ENCODE peak calls at places on chromosomes 4 and X, in four cellular contexts. Y, P, O and M are unnamed samples.

GRCh38 chrX:154349359-154349935 is 25.0 kb downstream of the FLNA start:
- DNase-seq in Y (no peak), P (no peak), O (no peak), M (no peak)

GRCh38 chr4:21041708-21042107 is 341.4 kb downstream of the PACRGL start:
- DNase-seq in Y (no peak), P (no peak), O (no peak), M (no peak)

GRCh38 chr4:60201052-60201673 is 999.0 kb upstream of the ADGRL3 start:
- DNase-seq in Y (peak; percentile 28), P (peak; percentile 31), O (no peak), M (peak; percentile 62)

GRCh38 chrX:77595848-77596247 is 148.7 kb downstream of the FGF16 start:
- DNase-seq in Y (peak; percentile 13), P (no peak), O (no peak), M (no peak)

GRCh38 chrX:6052111-6052745 is 176.4 kb downstream of the NLGN4X start:
- DNase-seq in Y (no peak), P (no peak), O (peak; percentile 61), M (peak; percentile 11)

GRCh38 chrX:104270212-104270611 is 15.5 kb upstream of the ESX1 start:
- DNase-seq in Y (no peak), P (no peak), O (no peak), M (no peak)

GRCh38 chr4:120694973-120695372 is 227.6 kb downstream of the PRDM5 start:
- DNase-seq in Y (peak; percentile 82), P (no peak), O (no peak), M (peak; percentile 74)

GRCh38 chr4:48116582-48116981 is 17.5 kb downstream of the TXK start:
- DNase-seq in Y (no peak), P (no peak), O (no peak), M (no peak)

GRCh38 chrX:144809025-144809424 is 438.3 kb upstream of the SPANXN1 start:
- DNase-seq in Y (no peak), P (no peak), O (no peak), M (no peak)

GRCh38 chr4:15336410-15337184 is 91.2 kb upstream of the C1QTNF7 start:
- DNase-seq in Y (peak; percentile 92), P (no peak), O (no peak), M (peak; percentile 91)

GRCh38 chr4:68855771-68856170 is 40.0 kb downstream of the UGT2B10 start:
- DNase-seq in Y (no peak), P (no peak), O (no peak), M (no peak)

GRCh38 chr4:185203380-185204237 is at the start of gene CFAP97:
- DNase-seq in Y (peak; percentile 87), P (peak; percentile 80), O (peak; percentile 49), M (peak; percentile 88)

GRCh38 chr4:39466747-39467146 is 7.9 kb downstream of the LIAS start:
- DNase-seq in Y (peak; percentile 73), P (no peak), O (no peak), M (peak; percentile 16)

GRCh38 chr4:118749347-118749988 is 64.3 kb downstream of the METTL14 start:
- DNase-seq in Y (no peak), P (no peak), O (no peak), M (no peak)

GRCh38 chr4:42391981-42392380 is 5.3 kb upstream of the SHISA3 start:
- DNase-seq in Y (no peak), P (no peak), O (no peak), M (peak; percentile 3)

GRCh38 chrX:123489011-123489410 is 243.8 kb downstream of the THOC2 start:
- DNase-seq in Y (peak; percentile 5), P (no peak), O (no peak), M (peak; percentile 3)

GRCh38 chr4:7034262-7035081 is 8.7 kb upstream of the TADA2B start:
- DNase-seq in Y (peak; percentile 67), P (no peak), O (peak; percentile 82), M (peak; percentile 78)

GRCh38 chrX:68508799-68509198 is 9.9 kb downstream of the YIPF6 start:
- DNase-seq in Y (no peak), P (no peak), O (peak; percentile 64), M (no peak)

GRCh38 chr4:187258651-187259401 is 535.2 kb upstream of the FAT1 start:
- DNase-seq in Y (no peak), P (no peak), O (no peak), M (no peak)

GRCh38 chr4:152508386-152508785 is 27.5 kb downstream of the FBXW7 start:
- DNase-seq in Y (no peak), P (no peak), O (peak; percentile 34), M (no peak)

GRCh38 chr4:149370002-149370401 is 445.6 kb downstream of the IQCM start:
- DNase-seq in Y (no peak), P (no peak), O (no peak), M (no peak)
- H3K4me3 ChIP-seq in Y (no peak overlapping the region), P (no peak overlapping the region), O (no peak overlapping the region), M (no peak overlapping the region)

DNA sequence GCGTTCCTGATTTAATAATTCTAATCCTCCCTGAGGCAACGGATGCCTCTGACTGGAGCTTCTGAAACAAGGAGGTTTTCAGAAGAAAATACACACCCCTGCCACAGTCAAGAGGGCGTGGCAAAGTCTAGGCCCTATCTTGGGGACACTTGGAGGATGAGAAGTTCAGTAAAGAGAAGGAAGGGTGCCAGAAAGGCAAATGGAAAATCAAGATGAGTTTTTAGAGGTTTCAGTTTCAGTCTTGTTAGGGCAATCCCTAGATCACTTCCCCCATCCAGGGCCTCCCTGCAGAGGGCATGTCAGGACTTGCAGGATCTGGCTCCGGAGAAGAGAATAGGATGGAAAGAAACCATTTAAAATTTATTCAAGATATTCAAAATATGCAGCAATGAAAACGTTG is 28.5 kb upstream of the FGF2 start:
- DNase-seq in Y (peak; percentile 94), P (peak; percentile 26), O (no peak), M (peak; percentile 92)
- H3K4me3 ChIP-seq in Y (peak overlapping the region; percentile 4), P (peak overlapping the region; percentile 37), O (no peak overlapping the region), M (no peak overlapping the region)

GRCh38 chr4:13545394-13545808 is 1.1 kb upstream of the NKX3-2 start:
- DNase-seq in Y (no peak), P (no peak), O (no peak), M (no peak)

GRCh38 chr4:13546374-13546854 is 2.1 kb upstream of the NKX3-2 start:
- DNase-seq in Y (no peak), P (no peak), O (no peak), M (no peak)

GRCh38 chr4:13548059-13548983 is 4.0 kb upstream of the NKX3-2 start:
- DNase-seq in Y (no peak), P (no peak), O (no peak), M (peak; percentile 32)

GRCh38 chr4:13547563-13548041 is 3.3 kb upstream of the NKX3-2 start:
- DNase-seq in Y (no peak), P (no peak), O (no peak), M (no peak)

GRCh38 chr4:13546855-13547562 is 2.7 kb upstream of the NKX3-2 start:
- DNase-seq in Y (no peak), P (no peak), O (no peak), M (no peak)
- H3K4me3 ChIP-seq in Y (peak overlapping the region; percentile 21), P (peak overlapping the region; percentile 36), O (no peak overlapping the region), M (peak overlapping the region; percentile 27)

GRCh38 chr4:145808848-145809512 is 129.0 kb downstream of the C4orf51 start:
- DNase-seq in Y (no peak), P (no peak), O (no peak), M (no peak)

GRCh38 chr4:145804134-145804533 is 124.2 kb downstream of the C4orf51 start:
- DNase-seq in Y (peak; percentile 95), P (peak; percentile 38), O (no peak), M (peak; percentile 86)

GRCh38 chr4:145805490-145805889 is 125.5 kb downstream of the C4orf51 start:
- DNase-seq in Y (peak; percentile 21), P (no peak), O (no peak), M (peak; percentile 34)

GRCh38 chr4:145812902-145813301 is 125.7 kb downstream of the ZNF827 start:
- DNase-seq in Y (no peak), P (no peak), O (peak; percentile 85), M (no peak)

DNA sequence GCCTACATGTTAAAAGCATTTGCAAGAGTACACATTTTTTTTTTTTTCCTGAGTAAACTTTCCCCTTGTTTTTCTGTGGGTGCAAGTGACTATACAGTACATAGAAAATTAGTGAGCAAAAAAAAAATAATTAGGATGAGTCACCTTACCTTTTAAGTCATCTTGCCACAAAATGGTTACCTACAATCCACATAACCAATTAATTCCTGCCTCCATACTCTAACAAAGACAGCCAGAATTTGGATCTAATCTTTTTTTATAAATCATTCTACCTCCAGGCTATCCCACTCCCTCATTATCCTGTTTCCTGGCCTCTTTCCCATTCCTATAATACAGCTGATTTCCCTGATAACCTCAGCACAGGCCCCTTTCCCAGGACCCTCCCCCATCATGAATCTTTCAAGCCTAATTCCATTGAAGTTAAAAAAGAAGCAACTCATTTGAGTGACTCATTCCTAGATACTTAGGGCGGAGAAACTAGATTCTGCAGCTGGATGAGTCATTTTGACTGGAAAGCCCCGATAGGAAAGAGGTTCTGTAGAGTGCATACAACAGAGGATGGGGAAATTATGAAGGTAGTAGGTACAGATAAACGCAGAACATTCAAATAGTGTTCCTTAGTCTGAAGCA is 128.2 kb downstream of the C4orf51 start:
- DNase-seq in Y (peak; percentile 98), P (no peak), O (peak; percentile 96), M (peak; percentile 96)
- H3K4me3 ChIP-seq in Y (no peak overlapping the region), P (no peak overlapping the region), O (peak overlapping the region; percentile 35), M (no peak overlapping the region)

DNA sequence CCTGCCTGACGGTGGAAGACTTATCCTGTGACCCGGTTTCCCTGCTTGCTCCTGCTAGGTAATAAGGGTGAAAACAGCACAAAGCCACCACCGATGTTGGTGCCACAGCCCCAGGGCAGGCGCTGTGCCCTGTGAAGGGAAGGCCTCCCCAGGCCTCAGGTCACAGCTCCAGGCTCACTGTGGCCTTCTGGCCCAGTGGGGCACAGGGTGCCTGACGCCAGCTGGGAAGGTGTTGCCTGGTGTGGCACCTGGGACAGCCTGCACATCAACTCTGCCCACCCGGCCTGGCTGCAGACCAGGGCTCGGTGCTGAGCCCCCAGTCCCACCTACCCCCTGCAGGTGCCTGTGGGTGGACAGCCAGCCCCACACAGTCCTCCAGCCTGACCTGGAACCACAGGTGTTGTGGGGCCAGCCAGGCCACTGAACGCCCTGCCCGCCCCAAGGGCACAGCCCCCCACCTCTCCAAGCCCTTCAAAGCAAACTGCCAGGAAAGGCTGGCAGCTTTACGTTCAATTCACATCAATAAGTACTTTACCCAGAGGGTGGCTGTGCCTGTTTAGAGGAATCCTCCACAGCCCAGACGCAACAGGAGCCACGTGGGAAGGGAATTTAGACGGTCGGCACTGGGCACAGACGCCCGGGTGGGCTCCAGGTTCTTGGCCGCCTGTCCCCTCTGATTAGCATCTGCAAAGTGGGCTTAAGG is 54.3 kb downstream of the ZFYVE28 start:
- DNase-seq in Y (no peak), P (no peak), O (no peak), M (no peak)
- H3K4me3 ChIP-seq in Y (peak overlapping the region; percentile 40), P (peak overlapping the region; percentile 57), O (no peak overlapping the region), M (peak overlapping the region; percentile 40)

GRCh38 chrX:1661048-1661921 is 46.4 kb downstream of the ASMT start:
- DNase-seq in Y (no peak), P (peak; percentile 15), O (no peak), M (no peak)

GRCh38 chrX:1659664-1660461 is 45.0 kb downstream of the ASMT start:
- DNase-seq in Y (no peak), P (no peak), O (no peak), M (no peak)

GRCh38 chrX:1657367-1658082 is 42.7 kb downstream of the ASMT start:
- DNase-seq in Y (no peak), P (no peak), O (no peak), M (peak; percentile 42)

GRCh38 chrX:1656379-1656778 is 41.5 kb downstream of the ASMT start:
- DNase-seq in Y (no peak), P (no peak), O (no peak), M (no peak)

DNA sequence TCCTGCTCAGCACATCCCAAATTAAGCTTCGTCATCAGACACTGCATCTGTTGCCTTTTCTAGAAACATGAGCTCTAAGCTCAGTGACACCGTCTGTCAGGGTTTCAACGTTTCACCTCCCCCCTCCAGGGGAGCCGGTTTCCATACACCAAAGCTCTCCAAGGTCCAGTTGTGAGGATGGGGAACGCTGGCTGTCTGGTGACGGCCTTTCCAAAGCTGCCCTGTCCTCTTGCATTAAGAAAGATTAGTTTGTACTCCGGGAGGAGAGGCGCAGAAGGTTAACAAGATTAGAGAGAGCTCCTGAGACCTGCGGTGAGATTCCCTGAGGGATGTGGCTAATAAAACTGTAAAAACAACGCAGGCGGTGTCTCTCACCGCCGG is 43.2 kb downstream of the ASMT start:
- DNase-seq in Y (no peak), P (no peak), O (no peak), M (no peak)
- H3K4me3 ChIP-seq in Y (no peak overlapping the region), P (no peak overlapping the region), O (no peak overlapping the region), M (no peak overlapping the region)